ENCODE peak calls at places on chromosome 22, in six cellular contexts. U is transverse colon, X is AG09319, I is progenitor cell of endocrine pancreas, N is activated B cell treated with CpG ODN at 0.5 μM for 24 hours, D is B cell. S is an unnamed sample.

GRCh38 chr22:49213731-49214352 is 613.8 kb downstream of the BRD1 start:
- DNase-seq in U (no peak), X (no peak), I (no peak), N (no peak), D (no peak), S (no peak)

GRCh38 chr22:17475318-17476212 is 87.7 kb upstream of the SLC25A18 start:
- DNase-seq in U (no peak), X (no peak), I (no peak), N (no peak), D (no peak), S (no peak)

GRCh38 chr22:44437493-44438015 is 60.5 kb downstream of the RTL6 start:
- DNase-seq in U (no peak), X (no peak), I (no peak), N (no peak), D (no peak), S (no peak)

GRCh38 chr22:50548046-50548912 is 2.6 kb downstream of the KLHDC7B start:
- DNase-seq in U (peak; percentile 50), X (no peak), I (no peak), N (peak; percentile 60), D (peak; percentile 67), S (no peak)

GRCh38 chr22:22210375-22210774 is 34.2 kb upstream of the VPREB1 start:
- DNase-seq in U (no peak), X (no peak), I (no peak), N (no peak), D (peak; percentile 54), S (no peak)

GRCh38 chr22:21753374-21754111 is 17.9 kb upstream of the YPEL1 start:
- DNase-seq in U (no peak), X (no peak), I (no peak), N (no peak), D (no peak), S (no peak)

GRCh38 chr22:47445716-47446290 is 683.4 kb downstream of the TBC1D22A start:
- DNase-seq in U (no peak), X (no peak), I (no peak), N (no peak), D (no peak), S (no peak)

GRCh38 chr22:20131593-20131855 is at the start of gene ZDHHC8:
- DNase-seq in U (peak; percentile 49), X (no peak), I (no peak), N (no peak), D (no peak), S (no peak)

GRCh38 chr22:38317995-38318715 is 922 bp upstream of the CSNK1E start:
- DNase-seq in U (peak; percentile 85), X (no peak), I (no peak), N (no peak), D (no peak), S (peak; percentile 21)

GRCh38 chr22:44524806-44525205 is 26.8 kb upstream of the RTL6 start:
- DNase-seq in U (no peak), X (no peak), I (no peak), N (no peak), D (no peak), S (no peak)

GRCh38 chr22:23837496-23837859 is 1.3 kb downstream of the DERL3 start:
- DNase-seq in U (no peak), X (no peak), I (no peak), N (no peak), D (no peak), S (no peak)

GRCh38 chr22:23836692-23837495 is 1.9 kb downstream of the DERL3 start:
- DNase-seq in U (no peak), X (no peak), I (no peak), N (no peak), D (no peak), S (no peak)

GRCh38 chr22:23837911-23838685 is 708 bp downstream of the DERL3 start:
- DNase-seq in U (no peak), X (no peak), I (no peak), N (no peak), D (peak; percentile 85), S (peak; percentile 18)

GRCh38 chr22:23840026-23840425 is 1.2 kb upstream of the DERL3 start:
- DNase-seq in U (no peak), X (no peak), I (no peak), N (no peak), D (no peak), S (no peak)

GRCh38 chr22:23838686-23839468 is at the start of gene DERL3:
- DNase-seq in U (peak; percentile 99), X (peak; percentile 81), I (peak; percentile 86), N (peak; percentile 95), D (peak; percentile 100), S (peak; percentile 97)
- TF ChIP-seq CTCF in U (no peak), X (no peak), I (no peak), N (no peak), D (no peak), S (no peak)

GRCh38 chr22:35116817-35117216 is 50.9 kb downstream of the ISX start:
- DNase-seq in U (peak; percentile 60), X (no peak), I (no peak), N (no peak), D (no peak), S (no peak)
- TF ChIP-seq CTCF in U (peak; percentile 43), X (no peak), I (no peak), N (no peak), D (no peak), S (no peak)

DNA sequence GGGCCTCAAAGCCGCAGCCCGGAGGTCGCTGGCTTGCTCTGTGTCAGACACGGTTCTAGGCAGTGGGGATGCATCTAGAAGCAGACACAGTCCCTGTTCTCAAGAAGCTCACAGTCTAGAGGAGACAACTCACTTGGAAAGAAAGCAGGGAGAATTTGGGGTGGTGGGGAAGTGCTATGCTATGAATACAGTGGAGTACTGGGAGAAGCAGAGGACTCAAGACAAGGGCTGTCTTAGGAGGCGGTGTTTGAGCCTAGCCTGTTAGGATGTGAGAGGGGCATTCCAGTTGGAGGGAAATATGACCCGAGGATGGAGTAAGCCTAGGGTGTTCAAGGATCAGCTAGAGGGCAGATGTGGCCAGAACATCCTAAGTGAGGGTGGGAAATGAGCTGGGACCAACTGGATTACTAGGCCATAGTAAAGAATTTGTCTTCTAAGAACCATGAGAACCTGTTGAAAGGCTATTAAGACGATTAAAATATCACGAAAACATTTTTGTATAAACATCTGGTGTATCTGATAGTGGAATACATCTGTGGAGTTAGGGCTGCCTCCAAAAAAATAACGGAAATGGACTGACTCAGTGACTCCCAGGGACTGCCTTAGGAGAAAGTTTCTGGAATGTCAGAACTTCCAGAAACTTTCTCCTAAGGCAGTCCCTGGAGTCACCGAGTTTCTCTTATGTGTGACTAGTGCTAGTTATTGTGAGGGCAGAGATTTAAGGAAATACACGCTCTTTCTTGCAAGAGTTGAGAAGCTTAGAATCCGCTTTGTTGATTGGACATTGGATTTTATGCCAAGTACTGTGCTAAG is 1.1 kb upstream of the PITPNB start:
- DNase-seq in U (no peak), X (peak; percentile 45), I (no peak), N (no peak), D (no peak), S (peak; percentile 27)
- TF ChIP-seq CTCF in U (no peak), X (no peak), I (no peak), N (no peak), D (no peak), S (no peak)

DNA sequence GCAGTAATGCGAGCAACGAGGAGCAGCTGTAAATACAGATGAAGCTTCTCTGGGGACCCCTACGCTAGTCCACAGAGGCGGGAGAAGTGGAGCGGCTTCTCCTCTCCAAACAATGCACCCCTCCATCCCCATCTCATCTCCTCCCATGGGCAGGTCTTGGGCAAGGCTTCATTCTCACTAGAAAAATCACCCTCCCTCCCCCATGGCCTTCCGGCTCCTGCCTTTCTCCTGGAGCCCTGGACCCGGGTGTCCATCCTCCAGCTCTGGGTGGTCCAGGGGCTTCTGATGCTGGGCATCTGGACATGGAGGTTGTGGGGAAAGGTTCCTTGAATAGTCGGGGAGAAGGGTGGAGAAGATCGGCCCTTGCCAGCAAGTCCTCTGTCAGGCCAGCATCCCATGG is 16.3 kb upstream of the RAC2 start:
- DNase-seq in U (no peak), X (no peak), I (no peak), N (no peak), D (no peak), S (no peak)
- TF ChIP-seq CTCF in U (no peak), X (no peak), I (no peak), N (no peak), D (no peak), S (no peak)

DNA sequence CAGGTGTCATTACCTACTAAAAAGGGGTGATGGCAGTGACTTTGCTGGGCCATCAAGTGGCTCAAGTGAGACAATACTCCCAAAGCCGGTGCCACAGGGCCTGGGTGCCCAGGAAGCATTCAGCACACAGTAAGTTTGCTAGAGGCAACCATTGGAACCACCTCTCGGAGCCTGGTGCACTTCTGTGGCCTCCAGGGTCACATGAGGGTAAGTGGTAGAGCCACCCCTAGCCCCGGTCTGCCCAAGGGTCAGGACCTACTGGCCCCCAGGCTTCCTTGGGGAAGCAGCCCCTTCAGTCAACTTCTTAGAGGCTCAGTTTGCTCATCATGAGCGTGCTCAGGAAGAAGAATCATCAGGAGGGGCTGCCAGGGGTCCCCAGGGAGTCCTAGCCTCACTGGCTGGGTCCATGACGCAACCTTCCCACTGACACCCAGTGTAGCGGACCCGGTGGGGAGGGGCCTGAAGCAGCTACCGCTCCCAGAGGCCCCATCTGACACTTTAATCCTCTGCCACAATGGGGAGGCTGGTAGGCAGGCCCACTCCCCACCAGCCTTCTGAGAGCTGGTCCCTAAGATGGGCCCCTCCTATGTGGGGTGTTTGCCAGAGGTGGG is 17.5 kb upstream of the RASL10A start:
- DNase-seq in U (no peak), X (no peak), I (no peak), N (no peak), D (no peak), S (no peak)
- TF ChIP-seq CTCF in U (no peak), X (no peak), I (no peak), N (no peak), D (no peak), S (no peak)